ENCODE peak calls at places on chromosomes 2 and 18, in nine cellular contexts. S is heart right ventricle, N is osteocyte, K is SK-N-SH, F is ascending aorta, P is adrenal gland, A is left ventricle myocardium inferior, Q is endothelial cell of umbilical vein, M is astrocyte of the cerebellum. L is an unnamed sample.

GRCh38 chr2:136919682-136920081 is 154.3 kb downstream of the THSD7B start:
- DNase-seq in Q (no peak), A (no peak), P (no peak), K (no peak), F (no peak), M (no peak), S (no peak), N (no peak), L (no peak)

GRCh38 chr18:9022397-9023170 is 79.9 kb upstream of the NDUFV2 start:
- DNase-seq in N (no peak), Q (peak), S (no peak), K (no peak), F (no peak), P (no peak), M (no peak), A (no peak), L (no peak)

GRCh38 chr2:111616651-111617218 is 267.3 kb downstream of the ANAPC1 start:
- DNase-seq in S (no peak), Q (no peak), P (no peak), F (no peak), M (no peak), A (no peak), N (no peak), K (no peak), L (no peak)

GRCh38 chr2:238125127-238125885 is 13.2 kb upstream of the KLHL30 start:
- DNase-seq in N (no peak), P (no peak), M (no peak), Q (no peak), A (no peak), F (no peak), S (peak), K (no peak), L (no peak)

GRCh38 chr2:44462934-44463849 is 101.4 kb downstream of the CAMKMT start:
- DNase-seq in A (no peak), Q (no peak), F (no peak), P (no peak), S (no peak), K (no peak), M (no peak), N (no peak), L (no peak)

GRCh38 chr2:235596272-235596671 is 102.4 kb downstream of the AGAP1 start:
- DNase-seq in K (no peak), P (no peak), N (no peak), A (no peak), S (no peak), F (no peak), Q (no peak), M (no peak), L (no peak)

GRCh38 chr2:96933528-96933927 is 52.9 kb downstream of the FAM178B start:
- DNase-seq in F (no peak), Q (no peak), K (peak), P (no peak), N (no peak), S (no peak), M (no peak), A (no peak), L (peak)

GRCh38 chr2:46297546-46298271 is 502 bp downstream of the EPAS1 start:
- DNase-seq in Q (no peak), K (peak), P (peak), M (no peak), A (peak), S (peak), F (peak), N (no peak), L (no peak)

GRCh38 chr2:56009758-56010534 is 86.4 kb upstream of the EFEMP1 start:
- DNase-seq in K (peak), A (no peak), Q (peak), S (no peak), N (no peak), M (peak), F (no peak), P (no peak), L (no peak)

GRCh38 chr18:79933765-79934164 is 17.7 kb downstream of the SLC66A2 start:
- DNase-seq in M (no peak), A (no peak), P (no peak), Q (no peak), N (no peak), F (peak), K (no peak), S (no peak), L (no peak)

GRCh38 chr2:10257500-10258147 is 45.1 kb upstream of the HPCAL1 start:
- DNase-seq in S (no peak), N (no peak), K (no peak), P (peak), Q (no peak), M (no peak), A (peak), F (no peak), L (peak)

GRCh38 chr18:31508781-31509180 is 10.8 kb downstream of the DSG2 start:
- DNase-seq in F (no peak), S (no peak), P (no peak), A (no peak), M (no peak), Q (no peak), K (no peak), N (no peak), L (no peak)

GRCh38 chr18:31512203-31512764 is 14.3 kb downstream of the DSG2 start:
- DNase-seq in A (no peak), P (no peak), S (no peak), N (no peak), F (no peak), K (no peak), Q (no peak), M (no peak), L (peak)

GRCh38 chr18:31509571-31509970 is 11.6 kb downstream of the DSG2 start:
- DNase-seq in F (no peak), Q (no peak), N (no peak), K (no peak), P (no peak), A (no peak), M (no peak), S (no peak), L (no peak)

GRCh38 chr18:31511098-31511497 is 13.1 kb downstream of the DSG2 start:
- DNase-seq in N (no peak), K (no peak), S (no peak), M (no peak), A (no peak), P (no peak), Q (no peak), F (no peak), L (no peak)

GRCh38 chr18:31510319-31510718 is 12.3 kb downstream of the DSG2 start:
- DNase-seq in S (no peak), N (no peak), F (no peak), M (no peak), A (no peak), Q (no peak), K (no peak), P (no peak), L (no peak)
- TF ChIP-seq CTCF in S (no peak), N (no peak), F (no peak), M (no peak), A (no peak), Q (no peak), K (no peak), P (no peak), L (no peak)

DNA sequence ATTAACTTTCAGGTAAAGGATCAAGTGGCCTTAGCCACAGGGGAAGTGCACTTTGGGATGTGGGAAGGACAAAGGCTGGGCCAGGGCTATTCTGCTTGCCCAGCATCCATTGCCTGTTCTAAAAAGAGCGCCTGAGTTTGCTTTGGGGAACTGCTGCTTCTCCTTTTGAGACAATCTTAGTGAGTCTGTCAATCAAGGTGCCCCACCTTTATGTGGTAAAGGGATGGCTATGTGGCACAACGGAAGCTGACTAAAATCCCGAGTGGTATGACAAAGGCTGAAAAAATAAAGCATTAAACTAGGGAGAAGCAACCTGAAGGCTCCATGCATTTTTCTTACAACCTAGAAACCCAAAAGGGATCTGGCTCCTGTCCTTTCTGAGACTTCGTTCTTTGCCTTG is 540.5 kb downstream of the SLC4A3 start:
- DNase-seq in M (no peak), P (no peak), N (no peak), Q (no peak), F (no peak), S (no peak), A (no peak), K (no peak), L (no peak)
- TF ChIP-seq CTCF in M (no peak), P (no peak), N (no peak), Q (no peak), F (no peak), S (no peak), A (no peak), K (no peak), L (no peak)

GRCh38 chr18:45498270-45498625 is 117.0 kb upstream of the SLC14A2 start:
- DNase-seq in P (no peak), S (no peak), Q (no peak), A (no peak), N (no peak), K (no peak), F (no peak), M (no peak), L (no peak)

GRCh38 chr18:45497595-45498269 is 117.5 kb upstream of the SLC14A2 start:
- DNase-seq in K (no peak), M (no peak), P (no peak), N (no peak), Q (no peak), F (no peak), A (no peak), S (no peak), L (no peak)

GRCh38 chr18:45496746-45497145 is 118.5 kb upstream of the SLC14A2 start:
- DNase-seq in K (no peak), A (no peak), N (no peak), M (no peak), S (no peak), P (no peak), Q (no peak), F (no peak), L (no peak)

DNA sequence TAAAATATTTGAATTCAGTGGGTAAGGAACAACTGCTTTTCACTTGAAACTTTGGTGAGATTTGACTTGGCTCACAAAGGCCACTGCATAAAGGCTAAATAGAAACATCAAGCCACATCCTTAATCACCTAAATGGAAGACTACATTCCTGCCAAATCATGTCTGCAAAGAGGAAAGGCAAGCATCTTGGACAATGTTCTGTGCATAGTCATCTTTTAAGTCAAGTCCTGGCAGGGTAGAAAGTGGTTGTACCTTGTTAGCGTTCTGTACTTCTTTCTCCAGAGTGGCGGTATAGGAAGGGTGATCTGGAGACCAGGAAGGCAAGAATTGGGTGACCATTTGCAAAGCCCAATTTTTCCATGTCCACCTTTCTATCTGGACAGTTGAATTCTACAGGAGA is 121.4 kb upstream of the SLC14A2 start:
- DNase-seq in Q (no peak), K (no peak), F (no peak), P (no peak), S (no peak), A (no peak), N (no peak), M (no peak), L (no peak)
- TF ChIP-seq CTCF in Q (no peak), K (no peak), F (no peak), P (no peak), S (no peak), A (no peak), N (no peak), M (no peak), L (no peak)

GRCh38 chr2:199596549-199596948 is 138.8 kb upstream of the SATB2 start:
- DNase-seq in M (no peak), Q (no peak), P (no peak), F (no peak), A (no peak), S (no peak), K (no peak), N (no peak), L (no peak)
- TF ChIP-seq CTCF in M (peak), Q (no peak), P (no peak), F (peak), A (peak), S (no peak), K (peak), N (peak), L (peak)

GRCh38 chr2:133566967-133567645 is 1.2 kb downstream of the NCKAP5 start:
- DNase-seq in K (no peak), S (peak), P (peak), N (no peak), Q (peak), M (peak), A (peak), F (no peak), L (no peak)

GRCh38 chr2:133557624-133558023 is 10.6 kb downstream of the NCKAP5 start:
- DNase-seq in K (no peak), A (no peak), F (no peak), S (no peak), P (no peak), N (no peak), M (no peak), Q (no peak), L (no peak)

GRCh38 chr2:133561045-133561852 is 7.0 kb downstream of the NCKAP5 start:
- DNase-seq in K (peak), S (no peak), F (no peak), M (peak), Q (peak), P (peak), A (no peak), N (no peak), L (no peak)
- TF ChIP-seq CTCF in K (peak), S (peak), F (peak), M (peak), Q (peak), P (peak), A (peak), N (peak), L (no peak)

GRCh38 chr18:29892960-29893558 is 1149.5 kb downstream of the DSC3 start:
- DNase-seq in P (no peak), M (peak), A (no peak), S (no peak), F (no peak), Q (peak), N (no peak), K (peak), L (no peak)
- TF ChIP-seq CTCF in P (no peak), M (peak), A (peak), S (peak), F (no peak), Q (peak), N (peak), K (peak), L (peak)

GRCh38 chr2:106868199-106868598 is 17.8 kb downstream of the ST6GAL2 start:
- DNase-seq in A (no peak), F (no peak), K (no peak), N (no peak), S (no peak), P (no peak), M (no peak), Q (no peak), L (no peak)
- TF ChIP-seq CTCF in A (peak), F (peak), K (peak), N (peak), S (peak), P (no peak), M (peak), Q (no peak), L (no peak)

GRCh38 chr18:72866901-72867701 is 686 bp downstream of the NETO1 start:
- DNase-seq in Q (no peak), M (no peak), F (no peak), K (peak), N (no peak), A (no peak), P (no peak), S (no peak), L (no peak)

GRCh38 chr18:72868666-72869661 is 1.2 kb upstream of the NETO1 start:
- DNase-seq in F (no peak), S (no peak), K (peak), A (no peak), P (no peak), N (no peak), M (no peak), Q (no peak), L (no peak)

GRCh38 chr18:72867721-72868665 is at the start of gene NETO1:
- DNase-seq in N (no peak), Q (no peak), K (peak), M (no peak), A (no peak), S (no peak), F (no peak), P (no peak), L (no peak)

GRCh38 chr18:72869786-72870185 is 2.0 kb upstream of the NETO1 start:
- DNase-seq in M (no peak), Q (no peak), P (no peak), A (no peak), K (no peak), F (no peak), N (no peak), S (no peak), L (no peak)

GRCh38 chr18:72871091-72871490 is 3.3 kb upstream of the NETO1 start:
- DNase-seq in M (no peak), A (no peak), N (no peak), K (no peak), S (no peak), Q (no peak), P (no peak), F (no peak), L (no peak)
- TF ChIP-seq CTCF in M (no peak), A (no peak), N (no peak), K (no peak), S (no peak), Q (no peak), P (no peak), F (no peak), L (no peak)

DNA sequence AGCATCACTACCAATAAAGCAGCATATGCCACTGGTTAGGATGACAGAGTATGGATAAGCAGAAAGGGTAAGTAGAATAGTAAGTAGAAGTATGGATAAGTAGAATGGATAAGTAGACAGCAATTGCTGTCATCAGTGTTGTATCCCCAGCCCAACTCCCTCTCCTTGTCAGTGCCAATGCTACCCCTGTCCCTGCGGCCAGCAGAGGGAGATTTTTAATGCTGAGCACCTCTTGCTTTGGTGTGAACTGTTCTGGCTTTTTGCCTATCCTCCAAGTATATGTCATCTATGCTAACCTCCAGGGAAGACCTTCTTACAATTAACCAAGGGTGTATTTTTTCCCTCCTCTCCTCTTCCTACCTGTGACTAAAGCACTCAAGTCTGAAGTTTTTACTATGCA is 136.7 kb upstream of the SPHKAP start:
- DNase-seq in M (no peak), A (no peak), K (peak), F (no peak), P (peak), S (peak), N (no peak), Q (no peak), L (no peak)
- TF ChIP-seq CTCF in M (peak), A (peak), K (peak), F (peak), P (peak), S (peak), N (no peak), Q (no peak), L (no peak)

L was measured in CD14-positive monocyte.